ENCODE peak calls at places on chromosomes 2 and 18, in six cellular contexts. One of them, this sample, is unnamed.

GRCh38 chr18:13562494-13563029 is 163.8 kb downstream of the FAM210A start:
- DNase-seq in HTR-8/SVneo: no peak
- DNase-seq in stimulated activated CD4-positive, alpha-beta T cell treated with anti-CD3 and anti-CD28 coated beads, TNF-alpha, amount 100 ng/mL, for 24 hours: peak; percentile 82
- DNase-seq in NCI-H1930: no peak
- DNase-seq in MCF 10A: no peak
- DNase-seq in CD8-positive, alpha-beta T cell: no peak
- DNase-seq in this sample: no peak

GRCh38 chr2:160934263-160934662 is 226.0 kb upstream of the TANK start:
- DNase-seq in HTR-8/SVneo: no peak
- DNase-seq in stimulated activated CD4-positive, alpha-beta T cell treated with anti-CD3 and anti-CD28 coated beads, TNF-alpha, amount 100 ng/mL, for 24 hours: no peak
- DNase-seq in NCI-H1930: no peak
- DNase-seq in MCF 10A: no peak
- DNase-seq in CD8-positive, alpha-beta T cell: no peak
- DNase-seq in this sample: peak; percentile 55

GRCh38 chr2:177363332-177363731 is 29.2 kb upstream of the AGPS start:
- DNase-seq in HTR-8/SVneo: no peak
- DNase-seq in stimulated activated CD4-positive, alpha-beta T cell treated with anti-CD3 and anti-CD28 coated beads, TNF-alpha, amount 100 ng/mL, for 24 hours: no peak
- DNase-seq in NCI-H1930: no peak
- DNase-seq in MCF 10A: no peak
- DNase-seq in CD8-positive, alpha-beta T cell: no peak
- DNase-seq in this sample: no peak

GRCh38 chr18:4453712-4454547 is 1.2 kb downstream of the DLGAP1 start:
- DNase-seq in HTR-8/SVneo: no peak
- DNase-seq in stimulated activated CD4-positive, alpha-beta T cell treated with anti-CD3 and anti-CD28 coated beads, TNF-alpha, amount 100 ng/mL, for 24 hours: no peak
- DNase-seq in NCI-H1930: no peak
- DNase-seq in MCF 10A: no peak
- DNase-seq in CD8-positive, alpha-beta T cell: no peak
- DNase-seq in this sample: no peak

GRCh38 chr2:27065128-27065527 is 6.3 kb downstream of the OST4 start:
- DNase-seq in HTR-8/SVneo: no peak
- DNase-seq in stimulated activated CD4-positive, alpha-beta T cell treated with anti-CD3 and anti-CD28 coated beads, TNF-alpha, amount 100 ng/mL, for 24 hours: no peak
- DNase-seq in NCI-H1930: no peak
- DNase-seq in MCF 10A: no peak
- DNase-seq in CD8-positive, alpha-beta T cell: no peak
- DNase-seq in this sample: no peak

GRCh38 chr2:240952496-240953246 is 45.7 kb upstream of the SNED1 start:
- DNase-seq in HTR-8/SVneo: no peak
- DNase-seq in stimulated activated CD4-positive, alpha-beta T cell treated with anti-CD3 and anti-CD28 coated beads, TNF-alpha, amount 100 ng/mL, for 24 hours: no peak
- DNase-seq in NCI-H1930: no peak
- DNase-seq in MCF 10A: no peak
- DNase-seq in CD8-positive, alpha-beta T cell: no peak
- DNase-seq in this sample: no peak

GRCh38 chr18:59881728-59882685 is 17.8 kb upstream of the PMAIP1 start:
- DNase-seq in HTR-8/SVneo: no peak
- DNase-seq in stimulated activated CD4-positive, alpha-beta T cell treated with anti-CD3 and anti-CD28 coated beads, TNF-alpha, amount 100 ng/mL, for 24 hours: no peak
- DNase-seq in NCI-H1930: no peak
- DNase-seq in MCF 10A: no peak
- DNase-seq in CD8-positive, alpha-beta T cell: no peak
- DNase-seq in this sample: no peak

GRCh38 chr2:207422307-207422960 is 107.3 kb upstream of the CREB1 start:
- DNase-seq in HTR-8/SVneo: no peak
- DNase-seq in stimulated activated CD4-positive, alpha-beta T cell treated with anti-CD3 and anti-CD28 coated beads, TNF-alpha, amount 100 ng/mL, for 24 hours: no peak
- DNase-seq in NCI-H1930: no peak
- DNase-seq in MCF 10A: no peak
- DNase-seq in CD8-positive, alpha-beta T cell: no peak
- DNase-seq in this sample: no peak

GRCh38 chr18:48711651-48712486 is 173.0 kb downstream of the CTIF start:
- DNase-seq in HTR-8/SVneo: peak; percentile 32
- DNase-seq in stimulated activated CD4-positive, alpha-beta T cell treated with anti-CD3 and anti-CD28 coated beads, TNF-alpha, amount 100 ng/mL, for 24 hours: no peak
- DNase-seq in NCI-H1930: peak; percentile 3
- DNase-seq in MCF 10A: peak; percentile 21
- DNase-seq in CD8-positive, alpha-beta T cell: no peak
- DNase-seq in this sample: no peak

GRCh38 chr2:28465148-28465885 is 30.5 kb upstream of the PLB1 start:
- DNase-seq in HTR-8/SVneo: no peak
- DNase-seq in stimulated activated CD4-positive, alpha-beta T cell treated with anti-CD3 and anti-CD28 coated beads, TNF-alpha, amount 100 ng/mL, for 24 hours: no peak
- DNase-seq in NCI-H1930: no peak
- DNase-seq in MCF 10A: no peak
- DNase-seq in CD8-positive, alpha-beta T cell: no peak
- DNase-seq in this sample: no peak

GRCh38 chr2:128279786-128280701 is 38.6 kb downstream of the HS6ST1 start:
- DNase-seq in HTR-8/SVneo: no peak
- DNase-seq in stimulated activated CD4-positive, alpha-beta T cell treated with anti-CD3 and anti-CD28 coated beads, TNF-alpha, amount 100 ng/mL, for 24 hours: no peak
- DNase-seq in NCI-H1930: no peak
- DNase-seq in MCF 10A: no peak
- DNase-seq in CD8-positive, alpha-beta T cell: no peak
- DNase-seq in this sample: no peak

GRCh38 chr2:236988690-236989639 is 96.7 kb upstream of the COPS8 start:
- DNase-seq in HTR-8/SVneo: no peak
- DNase-seq in stimulated activated CD4-positive, alpha-beta T cell treated with anti-CD3 and anti-CD28 coated beads, TNF-alpha, amount 100 ng/mL, for 24 hours: no peak
- DNase-seq in NCI-H1930: no peak
- DNase-seq in MCF 10A: no peak
- DNase-seq in CD8-positive, alpha-beta T cell: no peak
- DNase-seq in this sample: no peak

GRCh38 chr2:226583715-226584114 is 215.9 kb downstream of the IRS1 start:
- DNase-seq in HTR-8/SVneo: peak; percentile 66
- DNase-seq in stimulated activated CD4-positive, alpha-beta T cell treated with anti-CD3 and anti-CD28 coated beads, TNF-alpha, amount 100 ng/mL, for 24 hours: no peak
- DNase-seq in NCI-H1930: no peak
- DNase-seq in MCF 10A: peak; percentile 56
- DNase-seq in CD8-positive, alpha-beta T cell: no peak
- DNase-seq in this sample: peak; percentile 95